ENCODE peak calls at places on chromosome 5, in nine cellular contexts. One of them, this sample, is unnamed.

GRCh38 chr5:43561346-43561745 is 4.5 kb upstream of the PAIP1 start:
- DNase-seq in epithelial cell of esophagus: no peak
- DNase-seq in WTC11: no peak
- DNase-seq in NB4: peak
- DNase-seq in GM10248: no peak
- DNase-seq in CD4-positive, alpha-beta memory T cell: no peak
- DNase-seq in right lobe of liver: no peak
- DNase-seq in aorta: no peak
- DNase-seq in amniotic stem cell: no peak
- DNase-seq in this sample: peak

GRCh38 chr5:132396589-132397001 is 27.1 kb downstream of the SLC22A5 start:
- DNase-seq in amniotic stem cell: no peak
- DNase-seq in aorta: no peak
- DNase-seq in right lobe of liver: no peak
- DNase-seq in GM10248: no peak
- DNase-seq in WTC11: no peak
- DNase-seq in CD4-positive, alpha-beta memory T cell: no peak
- DNase-seq in NB4: no peak
- DNase-seq in epithelial cell of esophagus: no peak
- DNase-seq in this sample: no peak

GRCh38 chr5:171528865-171529264 is 109.4 kb downstream of the FGF18 start:
- DNase-seq in GM10248: no peak
- DNase-seq in WTC11: no peak
- DNase-seq in CD4-positive, alpha-beta memory T cell: no peak
- DNase-seq in aorta: no peak
- DNase-seq in right lobe of liver: no peak
- DNase-seq in epithelial cell of esophagus: no peak
- DNase-seq in amniotic stem cell: no peak
- DNase-seq in NB4: no peak
- DNase-seq in this sample: no peak

GRCh38 chr5:159310492-159310891 is 19.8 kb downstream of the IL12B start:
- DNase-seq in amniotic stem cell: no peak
- DNase-seq in right lobe of liver: no peak
- DNase-seq in WTC11: peak
- DNase-seq in epithelial cell of esophagus: peak
- DNase-seq in aorta: no peak
- DNase-seq in CD4-positive, alpha-beta memory T cell: no peak
- DNase-seq in NB4: no peak
- DNase-seq in GM10248: no peak
- DNase-seq in this sample: peak

GRCh38 chr5:14830210-14831005 is 41.2 kb downstream of the ANKH start:
- DNase-seq in amniotic stem cell: no peak
- DNase-seq in GM10248: no peak
- DNase-seq in epithelial cell of esophagus: no peak
- DNase-seq in CD4-positive, alpha-beta memory T cell: no peak
- DNase-seq in aorta: no peak
- DNase-seq in right lobe of liver: peak
- DNase-seq in NB4: no peak
- DNase-seq in WTC11: no peak
- DNase-seq in this sample: peak

GRCh38 chr5:136033848-136034247 is 5.1 kb downstream of the TGFBI start:
- DNase-seq in GM10248: no peak
- DNase-seq in WTC11: no peak
- DNase-seq in aorta: peak
- DNase-seq in amniotic stem cell: no peak
- DNase-seq in CD4-positive, alpha-beta memory T cell: no peak
- DNase-seq in right lobe of liver: no peak
- DNase-seq in NB4: no peak
- DNase-seq in epithelial cell of esophagus: peak
- DNase-seq in this sample: no peak

GRCh38 chr5:15463231-15463630 is 36.7 kb upstream of the FBXL7 start:
- DNase-seq in GM10248: no peak
- DNase-seq in right lobe of liver: no peak
- DNase-seq in NB4: no peak
- DNase-seq in WTC11: no peak
- DNase-seq in aorta: no peak
- DNase-seq in CD4-positive, alpha-beta memory T cell: no peak
- DNase-seq in amniotic stem cell: no peak
- DNase-seq in epithelial cell of esophagus: peak
- DNase-seq in this sample: peak

GRCh38 chr5:10735569-10736255 is 25.3 kb downstream of the DAP start:
- DNase-seq in GM10248: peak
- DNase-seq in right lobe of liver: no peak
- DNase-seq in amniotic stem cell: no peak
- DNase-seq in NB4: peak
- DNase-seq in aorta: no peak
- DNase-seq in epithelial cell of esophagus: no peak
- DNase-seq in CD4-positive, alpha-beta memory T cell: no peak
- DNase-seq in WTC11: no peak
- DNase-seq in this sample: no peak

GRCh38 chr5:1129725-1130082 is 17.8 kb upstream of the SLC12A7 start:
- DNase-seq in amniotic stem cell: no peak
- DNase-seq in NB4: no peak
- DNase-seq in WTC11: no peak
- DNase-seq in aorta: no peak
- DNase-seq in GM10248: no peak
- DNase-seq in CD4-positive, alpha-beta memory T cell: no peak
- DNase-seq in epithelial cell of esophagus: no peak
- DNase-seq in right lobe of liver: peak
- DNase-seq in this sample: no peak

GRCh38 chr5:172837640-172838039 is 3.6 kb downstream of the ERGIC1 start:
- DNase-seq in epithelial cell of esophagus: no peak
- DNase-seq in CD4-positive, alpha-beta memory T cell: peak
- DNase-seq in amniotic stem cell: no peak
- DNase-seq in right lobe of liver: peak
- DNase-seq in WTC11: no peak
- DNase-seq in NB4: no peak
- DNase-seq in aorta: peak
- DNase-seq in GM10248: peak
- DNase-seq in this sample: no peak

GRCh38 chr5:104171958-104172357 is 609.4 kb upstream of the NUDT12 start:
- DNase-seq in CD4-positive, alpha-beta memory T cell: no peak
- DNase-seq in right lobe of liver: no peak
- DNase-seq in NB4: no peak
- DNase-seq in amniotic stem cell: no peak
- DNase-seq in aorta: no peak
- DNase-seq in WTC11: no peak
- DNase-seq in epithelial cell of esophagus: no peak
- DNase-seq in GM10248: no peak
- DNase-seq in this sample: no peak

GRCh38 chr5:25858019-25858418 is 1180.4 kb downstream of the CDH9 start:
- DNase-seq in epithelial cell of esophagus: no peak
- DNase-seq in GM10248: no peak
- DNase-seq in CD4-positive, alpha-beta memory T cell: no peak
- DNase-seq in WTC11: peak
- DNase-seq in NB4: peak
- DNase-seq in aorta: no peak
- DNase-seq in right lobe of liver: no peak
- DNase-seq in amniotic stem cell: no peak
- DNase-seq in this sample: no peak

GRCh38 chr5:87551807-87552377 is 139.2 kb upstream of the CCNH start:
- DNase-seq in aorta: no peak
- DNase-seq in CD4-positive, alpha-beta memory T cell: no peak
- DNase-seq in right lobe of liver: no peak
- DNase-seq in epithelial cell of esophagus: no peak
- DNase-seq in amniotic stem cell: no peak
- DNase-seq in WTC11: no peak
- DNase-seq in NB4: no peak
- DNase-seq in GM10248: no peak
- DNase-seq in this sample: no peak

GRCh38 chr5:175590471-175590881 is 67.4 kb upstream of the HRH2 start:
- DNase-seq in GM10248: no peak
- DNase-seq in NB4: peak
- DNase-seq in aorta: no peak
- DNase-seq in amniotic stem cell: no peak
- DNase-seq in right lobe of liver: no peak
- DNase-seq in WTC11: no peak
- DNase-seq in CD4-positive, alpha-beta memory T cell: no peak
- DNase-seq in epithelial cell of esophagus: no peak
- DNase-seq in this sample: peak

GRCh38 chr5:141319202-141319601 is 1.4 kb downstream of the TAF7 start:
- DNase-seq in NB4: no peak
- DNase-seq in amniotic stem cell: no peak
- DNase-seq in GM10248: no peak
- DNase-seq in WTC11: no peak
- DNase-seq in aorta: no peak
- DNase-seq in right lobe of liver: no peak
- DNase-seq in CD4-positive, alpha-beta memory T cell: no peak
- DNase-seq in epithelial cell of esophagus: no peak
- DNase-seq in this sample: no peak

GRCh38 chr5:120479066-120479465 is 15.0 kb downstream of the PRR16 start:
- DNase-seq in epithelial cell of esophagus: peak
- DNase-seq in aorta: no peak
- DNase-seq in WTC11: no peak
- DNase-seq in GM10248: no peak
- DNase-seq in right lobe of liver: no peak
- DNase-seq in amniotic stem cell: peak
- DNase-seq in CD4-positive, alpha-beta memory T cell: no peak
- DNase-seq in NB4: no peak
- DNase-seq in this sample: peak

GRCh38 chr5:42756630-42757601 is at the start of gene CCDC152:
- DNase-seq in WTC11: peak
- DNase-seq in amniotic stem cell: no peak
- DNase-seq in aorta: peak
- DNase-seq in NB4: no peak
- DNase-seq in CD4-positive, alpha-beta memory T cell: peak
- DNase-seq in GM10248: peak
- DNase-seq in right lobe of liver: no peak
- DNase-seq in epithelial cell of esophagus: peak
- DNase-seq in this sample: peak

GRCh38 chr5:154395407-154396106 is 50.2 kb upstream of the SAP30L start:
- DNase-seq in WTC11: peak
- DNase-seq in amniotic stem cell: no peak
- DNase-seq in NB4: no peak
- DNase-seq in right lobe of liver: peak
- DNase-seq in GM10248: peak
- DNase-seq in aorta: no peak
- DNase-seq in epithelial cell of esophagus: peak
- DNase-seq in CD4-positive, alpha-beta memory T cell: no peak
- DNase-seq in this sample: peak

GRCh38 chr5:78547731-78548189 is 100.8 kb downstream of the LHFPL2 start:
- DNase-seq in epithelial cell of esophagus: no peak
- DNase-seq in right lobe of liver: no peak
- DNase-seq in NB4: peak
- DNase-seq in aorta: peak
- DNase-seq in amniotic stem cell: no peak
- DNase-seq in WTC11: no peak
- DNase-seq in GM10248: no peak
- DNase-seq in CD4-positive, alpha-beta memory T cell: no peak
- DNase-seq in this sample: peak

GRCh38 chr5:176603091-176603490 is 6.9 kb downstream of the GPRIN1 start:
- DNase-seq in WTC11: no peak
- DNase-seq in NB4: no peak
- DNase-seq in aorta: no peak
- DNase-seq in GM10248: no peak
- DNase-seq in CD4-positive, alpha-beta memory T cell: no peak
- DNase-seq in amniotic stem cell: no peak
- DNase-seq in epithelial cell of esophagus: no peak
- DNase-seq in right lobe of liver: no peak
- DNase-seq in this sample: no peak

GRCh38 chr5:164679461-164679860 is 1174.0 kb downstream of the MAT2B start:
- DNase-seq in WTC11: no peak
- DNase-seq in right lobe of liver: no peak
- DNase-seq in NB4: no peak
- DNase-seq in epithelial cell of esophagus: peak
- DNase-seq in amniotic stem cell: no peak
- DNase-seq in CD4-positive, alpha-beta memory T cell: no peak
- DNase-seq in aorta: no peak
- DNase-seq in GM10248: no peak
- DNase-seq in this sample: no peak

GRCh38 chr5:34657550-34657921 is 1.4 kb downstream of the RAI14 start:
- DNase-seq in right lobe of liver: no peak
- DNase-seq in CD4-positive, alpha-beta memory T cell: no peak
- DNase-seq in aorta: peak
- DNase-seq in NB4: no peak
- DNase-seq in WTC11: peak
- DNase-seq in amniotic stem cell: no peak
- DNase-seq in epithelial cell of esophagus: peak
- DNase-seq in GM10248: no peak
- DNase-seq in this sample: peak

GRCh38 chr5:39968371-39968770 is 543.6 kb upstream of the DAB2 start:
- DNase-seq in amniotic stem cell: no peak
- DNase-seq in epithelial cell of esophagus: no peak
- DNase-seq in CD4-positive, alpha-beta memory T cell: no peak
- DNase-seq in aorta: no peak
- DNase-seq in right lobe of liver: no peak
- DNase-seq in GM10248: no peak
- DNase-seq in NB4: no peak
- DNase-seq in WTC11: no peak
- DNase-seq in this sample: no peak

GRCh38 chr5:56320686-56321085 is 87.6 kb upstream of the ANKRD55 start:
- DNase-seq in epithelial cell of esophagus: no peak
- DNase-seq in amniotic stem cell: no peak
- DNase-seq in GM10248: no peak
- DNase-seq in aorta: no peak
- DNase-seq in NB4: no peak
- DNase-seq in WTC11: no peak
- DNase-seq in CD4-positive, alpha-beta memory T cell: no peak
- DNase-seq in right lobe of liver: no peak
- DNase-seq in this sample: no peak

GRCh38 chr5:149474198-149474597 is 77.0 kb downstream of the CSNK1A1 start:
- DNase-seq in amniotic stem cell: no peak
- DNase-seq in NB4: no peak
- DNase-seq in GM10248: no peak
- DNase-seq in CD4-positive, alpha-beta memory T cell: no peak
- DNase-seq in aorta: no peak
- DNase-seq in epithelial cell of esophagus: peak
- DNase-seq in WTC11: no peak
- DNase-seq in right lobe of liver: no peak
- DNase-seq in this sample: no peak

GRCh38 chr5:1140188-1140817 is 28.4 kb upstream of the SLC12A7 start:
- DNase-seq in NB4: peak
- DNase-seq in WTC11: peak
- DNase-seq in GM10248: peak
- DNase-seq in CD4-positive, alpha-beta memory T cell: peak
- DNase-seq in aorta: peak
- DNase-seq in amniotic stem cell: no peak
- DNase-seq in epithelial cell of esophagus: peak
- DNase-seq in right lobe of liver: peak
- DNase-seq in this sample: no peak

GRCh38 chr5:78603636-78604175 is 44.9 kb downstream of the LHFPL2 start:
- DNase-seq in epithelial cell of esophagus: no peak
- DNase-seq in right lobe of liver: no peak
- DNase-seq in aorta: no peak
- DNase-seq in GM10248: no peak
- DNase-seq in WTC11: no peak
- DNase-seq in CD4-positive, alpha-beta memory T cell: no peak
- DNase-seq in amniotic stem cell: no peak
- DNase-seq in NB4: no peak
- DNase-seq in this sample: no peak

GRCh38 chr5:121024416-121025311 is 560.6 kb downstream of the PRR16 start:
- DNase-seq in amniotic stem cell: no peak
- DNase-seq in NB4: no peak
- DNase-seq in right lobe of liver: no peak
- DNase-seq in WTC11: no peak
- DNase-seq in CD4-positive, alpha-beta memory T cell: no peak
- DNase-seq in epithelial cell of esophagus: no peak
- DNase-seq in aorta: no peak
- DNase-seq in GM10248: no peak
- DNase-seq in this sample: no peak

GRCh38 chr5:1553642-1554409 is 30.1 kb upstream of the LPCAT1 start:
- DNase-seq in NB4: no peak
- DNase-seq in GM10248: peak
- DNase-seq in WTC11: no peak
- DNase-seq in epithelial cell of esophagus: no peak
- DNase-seq in CD4-positive, alpha-beta memory T cell: no peak
- DNase-seq in right lobe of liver: no peak
- DNase-seq in aorta: no peak
- DNase-seq in amniotic stem cell: no peak
- DNase-seq in this sample: no peak

GRCh38 chr5:131441184-131441583 is 177.3 kb downstream of the CDC42SE2 start:
- DNase-seq in aorta: no peak
- DNase-seq in NB4: no peak
- DNase-seq in GM10248: no peak
- DNase-seq in amniotic stem cell: no peak
- DNase-seq in WTC11: no peak
- DNase-seq in right lobe of liver: no peak
- DNase-seq in epithelial cell of esophagus: peak
- DNase-seq in CD4-positive, alpha-beta memory T cell: no peak
- DNase-seq in this sample: no peak

GRCh38 chr5:179698935-179699639 is at the start of gene CANX:
- DNase-seq in epithelial cell of esophagus: no peak
- DNase-seq in WTC11: no peak
- DNase-seq in aorta: no peak
- DNase-seq in amniotic stem cell: no peak
- DNase-seq in GM10248: no peak
- DNase-seq in NB4: no peak
- DNase-seq in CD4-positive, alpha-beta memory T cell: no peak
- DNase-seq in right lobe of liver: no peak
- DNase-seq in this sample: peak